ENCODE peak calls at places on chromosome 5, in six cellular contexts. O is CD8-positive, alpha-beta T cell; J is astrocyte; A is neuronal stem cell; V is PC-3; Y is aorta. K is an unnamed sample.

GRCh38 chr5:5787366-5787765 is 364.9 kb downstream of the ICE1 start:
- DNase-seq in O (no peak), J (no peak), A (no peak), V (no peak), Y (no peak), K (no peak)

GRCh38 chr5:91074615-91075014 is 308.5 kb downstream of the ARRDC3 start:
- DNase-seq in O (no peak), J (peak; percentile 86), A (no peak), V (peak; percentile 21), Y (no peak), K (peak; percentile 22)

GRCh38 chr5:137825165-137825564 is 42.5 kb upstream of the MYOT start:
- DNase-seq in O (no peak), J (no peak), A (no peak), V (peak; percentile 67), Y (no peak), K (no peak)

GRCh38 chr5:142821733-142822487 is 51.7 kb downstream of the ARHGAP26 start:
- DNase-seq in O (no peak), J (peak; percentile 94), A (no peak), V (peak; percentile 91), Y (no peak), K (no peak)

GRCh38 chr5:140546851-140547507 is 483 bp upstream of the EIF4EBP3 start:
- DNase-seq in O (no peak), J (no peak), A (no peak), V (peak; percentile 12), Y (no peak), K (no peak)

GRCh38 chr5:73642296-73642695 is 16.3 kb downstream of the ARHGEF28 start:
- DNase-seq in O (no peak), J (peak; percentile 10), A (no peak), V (no peak), Y (no peak), K (no peak)

GRCh38 chr5:555058-555623 is 30.9 kb upstream of the SLC9A3 start:
- DNase-seq in O (peak; percentile 5), J (no peak), A (no peak), V (no peak), Y (peak; percentile 73), K (no peak)

GRCh38 chr5:113029614-113030013 is 53.0 kb downstream of the DCP2 start:
- DNase-seq in O (no peak), J (peak; percentile 57), A (no peak), V (no peak), Y (no peak), K (no peak)

GRCh38 chr5:88892669-88893068 is 9.7 kb upstream of the MEF2C start:
- DNase-seq in O (no peak), J (no peak), A (no peak), V (no peak), Y (no peak), K (no peak)

GRCh38 chr5:17096975-17097695 is 120.3 kb upstream of the BASP1 start:
- DNase-seq in O (no peak), J (no peak), A (peak; percentile 44), V (no peak), Y (no peak), K (no peak)

GRCh38 chr5:11902304-11902703 is 1.9 kb downstream of the CTNND2 start:
- DNase-seq in O (no peak), J (no peak), A (no peak), V (no peak), Y (no peak), K (peak; percentile 45)

GRCh38 chr5:129830288-129830687 is 74.0 kb upstream of the CHSY3 start:
- DNase-seq in O (no peak), J (no peak), A (no peak), V (no peak), Y (no peak), K (no peak)

GRCh38 chr5:469752-470483 is 26.9 kb downstream of the EXOC3 start:
- DNase-seq in O (no peak), J (no peak), A (no peak), V (no peak), Y (peak; percentile 72), K (peak; percentile 10)

GRCh38 chr5:87951661-87952060 is 317.0 kb downstream of the TMEM161B start:
- DNase-seq in O (no peak), J (no peak), A (no peak), V (no peak), Y (no peak), K (no peak)

GRCh38 chr5:71887680-71888079 is 168.6 kb downstream of the CARTPT start:
- DNase-seq in O (no peak), J (peak; percentile 83), A (no peak), V (peak; percentile 64), Y (no peak), K (no peak)

GRCh38 chr5:121630402-121630801 is 221.3 kb upstream of the FTMT start:
- DNase-seq in O (no peak), J (no peak), A (no peak), V (peak; percentile 36), Y (no peak), K (no peak)

GRCh38 chr5:132364319-132364718 is 5.2 kb upstream of the SLC22A5 start:
- DNase-seq in O (no peak), J (peak; percentile 76), A (no peak), V (peak; percentile 80), Y (no peak), K (no peak)

GRCh38 chr5:171478946-171479775 is 59.7 kb downstream of the FGF18 start:
- DNase-seq in O (no peak), J (no peak), A (no peak), V (no peak), Y (peak; percentile 65), K (no peak)

GRCh38 chr5:72569423-72569939 is 62.3 kb upstream of the ZNF366 start:
- DNase-seq in O (no peak), J (no peak), A (no peak), V (no peak), Y (no peak), K (no peak)

GRCh38 chr5:14665949-14666741 is 1.6 kb downstream of the OTULIN start:
- DNase-seq in O (peak; percentile 61), J (no peak), A (no peak), V (peak; percentile 47), Y (no peak), K (peak; percentile 48)

GRCh38 chr5:1729641-1730486 is 69.8 kb downstream of the MRPL36 start:
- DNase-seq in O (no peak), J (no peak), A (no peak), V (no peak), Y (peak; percentile 48), K (peak; percentile 8)

GRCh38 chr5:146789712-146790660 is 88.6 kb downstream of the PPP2R2B start:
- DNase-seq in O (no peak), J (no peak), A (peak; percentile 76), V (no peak), Y (no peak), K (no peak)

GRCh38 chr5:158162479-158162878 is 303.5 kb upstream of the CLINT1 start:
- DNase-seq in O (no peak), J (no peak), A (no peak), V (no peak), Y (no peak), K (no peak)

GRCh38 chr5:71586052-71586940 is 844 bp upstream of the MCCC2 start:
- DNase-seq in O (no peak), J (no peak), A (no peak), V (no peak), Y (no peak), K (no peak)

GRCh38 chr5:112554089-112554977 is 135.3 kb upstream of the EPB41L4A start:
- DNase-seq in O (no peak), J (no peak), A (no peak), V (no peak), Y (no peak), K (peak; percentile 8)

GRCh38 chr5:119353686-119354366 is 2.0 kb upstream of the TNFAIP8 start:
- DNase-seq in O (no peak), J (no peak), A (no peak), V (no peak), Y (no peak), K (no peak)

GRCh38 chr5:119354522-119355243 is 1.1 kb upstream of the TNFAIP8 start:
- DNase-seq in O (no peak), J (no peak), A (no peak), V (no peak), Y (no peak), K (no peak)

GRCh38 chr5:119355636-119356383 is at the start of gene TNFAIP8:
- DNase-seq in O (peak; percentile 49), J (peak; percentile 58), A (peak; percentile 32), V (peak; percentile 69), Y (peak; percentile 86), K (peak; percentile 70)

GRCh38 chr5:119355244-119355635 is 579 bp upstream of the TNFAIP8 start:
- DNase-seq in O (peak; percentile 58), J (no peak), A (no peak), V (peak; percentile 86), Y (no peak), K (no peak)

DNA sequence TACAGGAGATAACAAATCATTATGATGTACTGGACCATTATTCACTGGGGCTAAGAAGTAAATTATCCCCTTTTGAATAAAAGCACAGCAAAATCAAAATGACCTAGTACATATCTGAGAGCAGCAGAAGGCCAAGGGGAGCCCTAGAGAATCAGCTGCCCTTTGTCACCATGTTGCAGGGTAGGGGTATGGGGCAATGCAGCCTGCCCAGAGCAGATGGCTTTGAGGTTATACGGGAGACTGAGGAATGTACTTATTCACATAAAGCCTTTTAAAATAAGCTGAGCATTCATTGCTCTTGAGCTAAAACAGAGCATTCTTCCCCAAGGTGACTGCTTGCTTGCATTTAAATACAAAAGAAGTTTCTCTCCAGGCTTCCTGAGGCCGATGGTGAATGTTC is 2.6 kb upstream of the TNFAIP8 start:
- DNase-seq in O (no peak), J (no peak), A (no peak), V (no peak), Y (no peak), K (no peak)
- H3K4me1 ChIP-seq in O (peaks cover 79% of the 10 kb centered on the region), J (peaks cover 12% of the 10 kb centered on the region), A (peaks cover 5% of the 10 kb centered on the region), V (peaks cover 32% of the 10 kb centered on the region), Y (no peaks in the 10 kb centered on the region), K (peaks cover 14% of the 10 kb centered on the region)

GRCh38 chr5:141779642-141780041 is 97.6 kb upstream of the ARAP3 start:
- DNase-seq in O (no peak), J (peak; percentile 75), A (no peak), V (peak; percentile 27), Y (no peak), K (no peak)
- H3K4me3 ChIP-seq in O (no peak overlapping the region), J (no peak overlapping the region), A (no peak overlapping the region), V (no peak overlapping the region), Y (no peak overlapping the region), K (no peak overlapping the region)

GRCh38 chr5:67338416-67338815 is 141.8 kb upstream of the CD180 start:
- DNase-seq in O (no peak), J (peak; percentile 51), A (no peak), V (no peak), Y (no peak), K (no peak)

GRCh38 chr5:67339219-67339767 is 142.7 kb upstream of the CD180 start:
- DNase-seq in O (no peak), J (no peak), A (no peak), V (no peak), Y (no peak), K (no peak)

GRCh38 chr5:67334383-67334782 is 137.8 kb upstream of the CD180 start:
- DNase-seq in O (no peak), J (no peak), A (no peak), V (no peak), Y (no peak), K (no peak)

GRCh38 chr5:67337751-67338150 is 141.2 kb upstream of the CD180 start:
- DNase-seq in O (no peak), J (no peak), A (no peak), V (no peak), Y (no peak), K (no peak)

GRCh38 chr5:67335391-67335790 is 138.8 kb upstream of the CD180 start:
- DNase-seq in O (no peak), J (no peak), A (no peak), V (no peak), Y (no peak), K (no peak)
- H3K4me1 ChIP-seq in O (no peaks in the 10 kb centered on the region), J (no peaks in the 10 kb centered on the region), A (peaks cover 4% of the 10 kb centered on the region), V (no peaks in the 10 kb centered on the region), Y (no peaks in the 10 kb centered on the region), K (no peaks in the 10 kb centered on the region)

GRCh38 chr5:173303878-173304590 is 24.2 kb downstream of the STC2 start:
- DNase-seq in O (no peak), J (peak; percentile 63), A (no peak), V (peak; percentile 83), Y (peak; percentile 39), K (no peak)
- H3K4me3 ChIP-seq in O (no peak overlapping the region), J (no peak overlapping the region), A (no peak overlapping the region), V (peak overlapping the region; percentile 13), Y (no peak overlapping the region), K (no peak overlapping the region)